ENCODE peak calls at places on chromosomes 2 and 18, in eight cellular contexts. U, N, S, V, D, F, B and Z are unnamed samples.

GRCh38 chr2:239305771-239306170 is 95.0 kb downstream of the HDAC4 start:
- DNase-seq in D (no peak), F (no peak), S (no peak), B (no peak), N (peak; percentile 12), V (no peak), U (peak; percentile 71), Z (no peak)

GRCh38 chr2:190210471-190210870 is 109.2 kb downstream of the HIBCH start:
- DNase-seq in V (no peak), U (no peak), B (no peak), F (no peak), D (no peak), N (no peak), S (no peak), Z (no peak)

GRCh38 chr2:133324150-133324561 is 244.1 kb downstream of the NCKAP5 start:
- DNase-seq in B (no peak), S (no peak), V (no peak), U (no peak), N (no peak), F (no peak), D (no peak), Z (no peak)

GRCh38 chr18:76621782-76622495 is 126.9 kb upstream of the ZNF516 start:
- DNase-seq in N (peak; percentile 30), F (no peak), B (no peak), S (peak; percentile 25), V (no peak), U (no peak), D (no peak), Z (no peak)

GRCh38 chr2:43174368-43175186 is 51.8 kb downstream of the ZFP36L2 start:
- DNase-seq in D (peak; percentile 89), V (no peak), F (no peak), N (peak; percentile 42), S (no peak), U (no peak), B (no peak), Z (peak; percentile 63)

GRCh38 chr18:22108674-22109073 is 60.7 kb upstream of the GATA6 start:
- DNase-seq in S (no peak), D (no peak), N (no peak), V (no peak), B (peak; percentile 27), F (no peak), U (no peak), Z (no peak)

GRCh38 chr2:118865106-118865505 is 17.7 kb upstream of the EN1 start:
- DNase-seq in D (no peak), B (peak; percentile 68), S (peak; percentile 5), N (no peak), U (no peak), V (peak; percentile 74), F (peak; percentile 35), Z (peak; percentile 21)

GRCh38 chr2:181682026-181682789 is 1.9 kb upstream of the NEUROD1 start:
- DNase-seq in S (no peak), V (no peak), F (no peak), U (no peak), B (no peak), D (no peak), N (no peak), Z (no peak)

GRCh38 chr2:100417745-100418090 is 250 bp upstream of the CHST10 start:
- DNase-seq in V (no peak), B (no peak), S (no peak), U (no peak), D (no peak), N (no peak), F (no peak), Z (peak; percentile 29)

GRCh38 chr18:14944838-14945237 is 196.9 kb downstream of the ANKRD30B start:
- DNase-seq in S (no peak), N (no peak), B (no peak), F (no peak), D (no peak), V (no peak), U (no peak), Z (no peak)

GRCh38 chr2:11344956-11345671 is 678 bp upstream of the ROCK2 start:
- DNase-seq in S (no peak), D (peak; percentile 41), V (peak; percentile 75), U (peak; percentile 87), N (peak; percentile 87), B (no peak), F (peak; percentile 36), Z (peak; percentile 66)

GRCh38 chr2:177398290-177398683 is 5.7 kb downstream of the AGPS start:
- DNase-seq in U (no peak), V (no peak), B (no peak), N (no peak), D (no peak), S (no peak), F (no peak), Z (no peak)

GRCh38 chr2:164430166-164430783 is 191.0 kb downstream of the GRB14 start:
- DNase-seq in V (peak; percentile 58), F (peak; percentile 10), U (no peak), S (peak; percentile 39), B (peak; percentile 6), D (no peak), N (peak; percentile 25), Z (peak; percentile 66)